ENCODE peak calls at places on chromosomes 2 and 18, in five cellular contexts. T is neural progenitor cell, Q is GM23338, A is MM.1S, E is mammary epithelial cell. N is an unnamed sample.
A peak's percentile ranks its signal among the peaks of the same experiment; 100 is the strongest.

GRCh38 chr2:171830039-171830438 is 64.0 kb downstream of the SLC25A12 start:
- DNase-seq in Q (no peak), E (no peak), T (no peak), A (no peak), N (no peak)

GRCh38 chr18:35283923-35284794 is 5.9 kb downstream of the ZSCAN30 start:
- DNase-seq in Q (peak; percentile 32), A (no peak), T (no peak), E (no peak), N (no peak)

GRCh38 chr2:25615395-25615794 is 58.0 kb downstream of the DTNB start:
- DNase-seq in A (no peak), E (no peak), Q (peak; percentile 25), T (peak; percentile 26), N (no peak)

GRCh38 chr18:73646772-73647171 is 500.9 kb downstream of the FBXO15 start:
- DNase-seq in A (no peak), E (peak; percentile 90), Q (no peak), T (no peak), N (no peak)

GRCh38 chr2:52368141-52368540 is 1336.2 kb upstream of the NRXN1 start:
- DNase-seq in Q (no peak), A (no peak), E (no peak), T (no peak), N (no peak)

GRCh38 chr2:45988879-45989278 is 308.3 kb upstream of the EPAS1 start:
- DNase-seq in E (no peak), A (no peak), T (no peak), Q (no peak), N (no peak)

GRCh38 chr2:229942671-229943070 is 20.4 kb downstream of the FBXO36 start:
- DNase-seq in A (no peak), Q (no peak), E (no peak), T (no peak), N (no peak)

GRCh38 chr2:170719810-170720209 is 4.7 kb downstream of the SP5 start:
- DNase-seq in A (no peak), E (no peak), Q (no peak), T (no peak), N (no peak)

GRCh38 chr18:63025251-63025710 is 294.3 kb downstream of the BCL2 start:
- DNase-seq in T (peak; percentile 75), Q (peak; percentile 82), A (peak; percentile 27), E (peak; percentile 3), N (peak; percentile 63)

DNA sequence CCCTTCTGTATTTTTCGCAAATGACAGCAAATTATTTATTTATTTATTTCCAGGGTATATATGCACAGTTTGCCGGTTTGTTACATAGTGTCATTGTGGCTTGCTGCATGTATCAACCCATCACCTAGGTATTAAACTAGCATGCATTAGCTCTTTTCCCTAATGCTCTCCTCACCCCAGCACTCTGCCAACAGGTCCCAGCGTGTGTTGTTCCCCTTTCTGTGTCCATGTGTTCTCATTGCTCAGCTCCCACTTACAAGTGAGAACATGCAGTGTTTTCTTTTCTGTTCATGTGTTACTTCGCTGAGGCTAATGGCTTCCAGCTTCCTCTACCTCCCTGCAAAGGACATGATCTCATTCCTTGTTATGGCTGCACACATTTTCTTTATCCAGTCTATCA is 592.3 kb downstream of the TRIB2 start:
- DNase-seq in T (no peak), A (no peak), E (peak; percentile 57), Q (no peak), N (no peak)
- H3K4me3 ChIP-seq in T (no peak overlapping the region), A (no peak overlapping the region), E (no peak overlapping the region), Q (peak overlapping the region; percentile 51), N (no peak overlapping the region)

DNA sequence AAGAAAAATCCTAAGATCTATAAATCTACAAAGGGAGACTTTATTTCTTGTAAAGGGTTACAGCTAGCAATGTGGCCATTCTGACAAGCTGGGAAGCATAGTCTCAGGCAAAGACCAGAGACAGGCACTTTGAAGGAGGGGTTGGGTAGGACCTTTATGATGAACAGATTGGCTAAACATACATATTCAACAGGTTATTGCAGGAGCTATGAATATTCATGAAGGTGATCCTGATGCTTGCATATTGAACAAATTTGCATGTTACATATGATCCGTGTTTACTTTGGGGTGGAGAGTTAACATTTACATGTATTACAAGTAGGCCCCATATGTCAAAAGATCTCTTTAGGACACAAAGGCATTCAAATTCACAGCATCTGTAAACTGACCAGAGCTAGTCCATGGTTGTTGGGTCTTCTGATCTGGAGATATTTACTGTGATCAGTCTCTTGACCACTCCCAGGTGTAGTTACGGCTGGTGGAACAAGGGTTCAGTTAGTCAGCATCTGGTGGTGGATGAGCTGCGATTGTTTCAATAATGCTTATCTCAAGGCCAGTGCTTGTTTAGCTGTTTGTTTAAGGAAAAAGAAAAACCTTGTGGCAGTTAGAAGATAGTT is 80.4 kb downstream of the PMAIP1 start:
- DNase-seq in T (no peak), Q (no peak), E (no peak), A (no peak), N (no peak)
- H3K36me3 ChIP-seq in T (no peaks in the 10 kb centered on the region), Q (no peaks in the 10 kb centered on the region), E (no peaks in the 10 kb centered on the region), A (no peaks in the 10 kb centered on the region), N (no peaks in the 10 kb centered on the region)

DNA sequence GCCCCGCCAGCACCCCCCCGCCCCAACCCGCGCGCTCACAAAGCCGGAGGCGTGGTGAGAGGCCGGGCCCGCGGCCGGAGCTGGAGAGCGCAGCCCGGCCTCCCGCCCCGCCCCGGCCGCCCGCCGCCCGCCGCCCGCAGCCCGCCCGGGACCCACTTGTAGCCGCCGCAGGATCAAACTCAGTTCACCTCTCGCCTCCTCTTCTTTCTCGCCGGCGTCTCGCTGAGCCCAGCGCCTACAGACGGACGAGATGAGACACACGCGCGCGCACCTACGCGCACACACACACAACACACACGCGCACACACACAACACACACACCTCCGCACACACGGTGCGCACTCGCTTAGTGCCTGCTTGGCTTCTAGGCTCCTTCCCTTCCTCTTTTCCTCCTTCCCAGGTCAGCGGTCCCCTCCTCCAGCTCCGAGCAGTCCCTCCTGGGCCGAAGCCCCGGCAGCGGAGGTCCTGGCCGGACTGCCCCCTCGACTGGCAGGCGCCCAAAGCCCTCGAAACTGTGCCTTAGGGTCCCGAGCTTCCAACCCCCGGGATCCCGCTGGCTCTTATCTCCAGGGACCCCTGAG is 1.4 kb upstream of the CYP26B1 start:
- DNase-seq in A (peak; percentile 58), E (peak; percentile 15), Q (peak; percentile 65), T (peak; percentile 78), N (no peak)
- TF ChIP-seq EZH2 in A (no peak), E (no peak), Q (peak; percentile 89), T (no peak), N (no peak)

GRCh38 chr18:600107-600506 is 3.3 kb downstream of the CLUL1 start:
- DNase-seq in T (no peak), E (no peak), A (no peak), Q (no peak), N (peak; percentile 66)

GRCh38 chr18:595068-595467 is 1.7 kb upstream of the CLUL1 start:
- DNase-seq in T (no peak), E (no peak), Q (no peak), A (no peak), N (no peak)

GRCh38 chr18:598053-598665 is 1.4 kb downstream of the CLUL1 start:
- DNase-seq in T (no peak), E (no peak), Q (no peak), A (no peak), N (peak; percentile 25)

GRCh38 chr18:595571-595970 is 1.2 kb upstream of the CLUL1 start:
- DNase-seq in Q (no peak), T (no peak), E (no peak), A (no peak), N (no peak)

DNA sequence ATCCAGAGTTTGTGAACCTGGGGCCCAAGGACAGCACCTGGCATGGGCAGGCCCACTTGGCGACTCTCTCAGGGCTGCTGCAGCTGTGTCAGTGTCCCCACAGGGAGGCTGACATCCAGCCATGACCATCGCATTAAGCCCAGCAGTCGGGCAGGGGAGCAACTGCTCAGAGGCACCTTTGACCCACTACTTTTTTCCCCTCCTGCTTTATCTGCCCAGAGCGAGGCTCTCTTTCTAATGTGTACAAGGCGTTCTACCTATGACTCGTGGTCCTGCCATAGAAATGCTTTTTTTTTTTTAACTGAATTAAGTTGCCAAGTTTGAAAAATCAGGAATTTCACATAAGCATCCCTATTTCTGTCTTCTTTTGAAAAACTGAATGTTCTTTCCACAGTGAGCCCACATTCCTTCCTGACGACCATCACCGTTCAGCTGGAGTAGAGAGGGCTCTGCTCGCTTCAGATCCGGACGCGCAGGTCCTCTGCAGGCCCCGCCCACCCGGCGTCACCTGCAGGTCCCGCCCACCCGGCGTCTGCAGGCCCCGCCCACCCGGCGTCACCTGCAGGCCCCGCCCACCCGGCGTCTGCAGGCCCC is 403 bp upstream of the CLUL1 start:
- DNase-seq in Q (peak; percentile 85), T (peak; percentile 87), A (peak; percentile 76), E (peak; percentile 41), N (no peak)
- H3K4me3 ChIP-seq in Q (peak overlapping the region; percentile 37), T (peak overlapping the region; percentile 13), A (peak overlapping the region; percentile 48), E (peak overlapping the region; percentile 34), N (no peak overlapping the region)

GRCh38 chr2:137991078-137991477 is 26.8 kb downstream of the HNMT start:
- DNase-seq in E (no peak), Q (no peak), A (no peak), T (no peak), N (no peak)
- H3K36me3 ChIP-seq in E (no peaks in the 10 kb centered on the region), Q (no peaks in the 10 kb centered on the region), A (no peaks in the 10 kb centered on the region), T (no peaks in the 10 kb centered on the region), N (no peaks in the 10 kb centered on the region)

GRCh38 chr2:27039871-27040270 is 7.1 kb downstream of the TMEM214 start:
- DNase-seq in Q (no peak), A (no peak), E (no peak), T (no peak), N (no peak)

GRCh38 chr2:27040282-27040681 is 7.5 kb downstream of the TMEM214 start:
- DNase-seq in T (no peak), Q (no peak), E (no peak), A (no peak), N (no peak)

GRCh38 chr2:27038012-27038411 is 5.2 kb downstream of the TMEM214 start:
- DNase-seq in E (no peak), A (no peak), Q (no peak), T (no peak), N (no peak)

GRCh38 chr2:27038631-27039339 is 6.0 kb downstream of the TMEM214 start:
- DNase-seq in Q (no peak), A (no peak), T (no peak), E (no peak), N (no peak)

DNA sequence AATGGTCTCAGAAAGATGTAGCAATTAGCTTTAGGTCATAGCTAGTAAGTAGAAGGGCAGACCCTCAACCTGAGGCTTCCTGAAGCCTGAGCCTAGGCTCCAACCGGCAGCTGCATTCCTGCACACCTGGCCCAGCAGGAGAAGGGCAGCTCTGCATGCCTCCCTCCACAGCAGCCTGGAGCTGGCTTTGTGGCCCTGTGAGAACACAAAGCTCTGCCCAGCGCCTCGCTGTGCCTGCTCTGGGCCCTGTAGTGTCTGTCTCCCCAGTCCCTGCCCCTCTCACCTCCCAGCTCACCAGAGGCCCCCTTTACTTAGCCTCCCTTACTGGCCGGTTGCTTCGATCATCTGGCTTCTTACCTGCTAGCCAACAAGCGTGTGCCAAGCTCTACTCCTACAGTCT is 6.7 kb downstream of the TMEM214 start:
- DNase-seq in T (no peak), A (no peak), Q (no peak), E (no peak), N (no peak)
- TF ChIP-seq EZH2 in T (no peak), A (no peak), Q (no peak), E (no peak), N (no peak)